ENCODE peak calls at places on chromosome 3, in six cellular contexts. D is right lobe of liver, M is left lobe of liver, A is AG04450, J is SW 1271, G is fibroblast of the conjunctiva. P is an unnamed sample.

GRCh38 chr3:34056951-34057390 is 258.5 kb downstream of the PDCD6IP start:
- DNase-seq in A (no peak), J (no peak), G (peak; percentile 3), D (no peak), M (no peak), P (no peak)

GRCh38 chr3:129063841-129064482 is 3.4 kb downstream of the GP9 start:
- DNase-seq in D (no peak), A (no peak), G (no peak), J (no peak), M (no peak), P (no peak)

GRCh38 chr3:187266691-187267090 is 24.8 kb downstream of the MASP1 start:
- DNase-seq in G (no peak), J (no peak), D (no peak), A (no peak), M (no peak), P (no peak)

GRCh38 chr3:134378384-134378783 is 4.1 kb upstream of the AMOTL2 start:
- DNase-seq in D (no peak), G (no peak), M (peak; percentile 70), A (no peak), J (no peak), P (peak; percentile 73)

GRCh38 chr3:139123377-139124095 is 78.8 kb upstream of the PRR23C start:
- DNase-seq in A (no peak), J (no peak), M (no peak), G (no peak), D (no peak), P (peak; percentile 25)

GRCh38 chr3:59464187-59464586 is 414.4 kb upstream of the CFAP20DC start:
- DNase-seq in D (no peak), M (no peak), J (no peak), A (no peak), G (no peak), P (no peak)

GRCh38 chr3:129558772-129559564 is 16.0 kb downstream of the H1-8 start:
- DNase-seq in M (no peak), D (no peak), A (peak; percentile 32), G (peak; percentile 76), J (no peak), P (no peak)

GRCh38 chr3:24199775-24200247 is 254.7 kb downstream of the NR1D2 start:
- DNase-seq in A (no peak), D (no peak), G (no peak), J (no peak), M (no peak), P (no peak)

GRCh38 chr3:165640970-165641369 is 196.3 kb downstream of the BCHE start:
- DNase-seq in M (no peak), A (no peak), J (no peak), G (no peak), D (no peak), P (no peak)

P was measured in lung.